ENCODE peak calls at places on chromosomes 2 and 18, in eight cellular contexts. T, I, E, C, B, N, Z and P are unnamed samples.

GRCh38 chr2:219508933-219509779 is 5.1 kb upstream of the ASIC4 start:
- DNase-seq in T (no peak), I (peak; percentile 39), E (no peak), C (no peak), B (no peak), N (no peak), Z (no peak), P (no peak)

GRCh38 chr2:199495147-199495546 is 37.4 kb upstream of the SATB2 start:
- DNase-seq in T (no peak), I (no peak), E (no peak), C (no peak), B (no peak), N (no peak), Z (no peak), P (no peak)

GRCh38 chr18:581106-581505 is 926 bp downstream of the CETN1 start:
- DNase-seq in T (no peak), I (no peak), E (no peak), C (no peak), B (no peak), N (no peak), Z (no peak), P (no peak)

GRCh38 chr2:139217641-139218040 is 437.5 kb upstream of the NXPH2 start:
- DNase-seq in T (no peak), I (no peak), E (no peak), C (no peak), B (no peak), N (no peak), Z (no peak), P (no peak)

GRCh38 chr18:44878335-44878734 is 197.6 kb downstream of the SETBP1 start:
- DNase-seq in T (no peak), I (no peak), E (no peak), C (no peak), B (no peak), N (no peak), Z (no peak), P (no peak)

GRCh38 chr2:233532971-233533370 is 33.6 kb downstream of the USP40 start:
- DNase-seq in T (no peak), I (no peak), E (no peak), C (no peak), B (no peak), N (no peak), Z (no peak), P (no peak)

GRCh38 chr2:134372141-134372540 is 118.3 kb downstream of the MGAT5 start:
- DNase-seq in T (no peak), I (peak; percentile 51), E (no peak), C (no peak), B (no peak), N (no peak), Z (peak; percentile 89), P (peak; percentile 60)

GRCh38 chr18:69978743-69979715 is 31.4 kb upstream of the CD226 start:
- DNase-seq in T (no peak), I (no peak), E (no peak), C (no peak), B (no peak), N (no peak), Z (no peak), P (no peak)

GRCh38 chr2:31384351-31384750 is 30.2 kb downstream of the XDH start:
- DNase-seq in T (no peak), I (peak; percentile 96), E (no peak), C (peak; percentile 89), B (no peak), N (no peak), Z (peak; percentile 98), P (peak; percentile 90)

GRCh38 chr2:6826081-6826913 is 39.4 kb downstream of the CMPK2 start:
- DNase-seq in T (no peak), I (peak; percentile 56), E (no peak), C (peak; percentile 72), B (peak; percentile 58), N (no peak), Z (peak; percentile 75), P (peak; percentile 85)

GRCh38 chr2:102025016-102025491 is 33.3 kb downstream of the IL1R2 start:
- DNase-seq in T (no peak), I (peak; percentile 78), E (no peak), C (no peak), B (peak; percentile 55), N (no peak), Z (peak; percentile 84), P (peak; percentile 82)

GRCh38 chr2:85698184-85698879 is 4.2 kb downstream of the GNLY start:
- DNase-seq in T (no peak), I (no peak), E (no peak), C (no peak), B (no peak), N (no peak), Z (no peak), P (no peak)

GRCh38 chr18:3016584-3017292 is 3.8 kb upstream of the LPIN2 start:
- DNase-seq in T (no peak), I (peak; percentile 39), E (no peak), C (no peak), B (no peak), N (no peak), Z (no peak), P (peak; percentile 21)

GRCh38 chr2:157509755-157510154 is 65.9 kb upstream of the CYTIP start:
- DNase-seq in T (no peak), I (no peak), E (no peak), C (no peak), B (no peak), N (no peak), Z (no peak), P (no peak)

GRCh38 chr2:15674637-15675455 is 83.2 kb downstream of the DDX1 start:
- DNase-seq in T (no peak), I (no peak), E (no peak), C (peak; percentile 51), B (no peak), N (no peak), Z (peak; percentile 22), P (peak; percentile 59)

GRCh38 chr2:150698016-150698661 is 210.7 kb upstream of the RND3 start:
- DNase-seq in T (no peak), I (peak; percentile 88), E (no peak), C (no peak), B (no peak), N (no peak), Z (peak; percentile 29), P (no peak)

GRCh38 chr18:23531912-23532311 is 28.6 kb downstream of the RMC1 start:
- DNase-seq in T (no peak), I (no peak), E (no peak), C (no peak), B (no peak), N (no peak), Z (no peak), P (no peak)

GRCh38 chr2:164802095-164802744 is 39.4 kb downstream of the COBLL1 start:
- DNase-seq in T (no peak), I (no peak), E (no peak), C (no peak), B (no peak), N (no peak), Z (no peak), P (no peak)
- H3K4me3 ChIP-seq in T (no peak overlapping the region), I (no peak overlapping the region), E (no peak overlapping the region), C (no peak overlapping the region), B (no peak overlapping the region), N (no peak overlapping the region), Z (no peak overlapping the region), P (no peak overlapping the region)

GRCh38 chr2:183089192-183089851 is 10.8 kb downstream of the DUSP19 start:
- DNase-seq in T (no peak), I (no peak), E (no peak), C (no peak), B (no peak), N (no peak), Z (no peak), P (no peak)

GRCh38 chr2:183088061-183088460 is 9.5 kb downstream of the DUSP19 start:
- DNase-seq in T (no peak), I (no peak), E (no peak), C (no peak), B (no peak), N (no peak), Z (no peak), P (no peak)

GRCh38 chr2:183091954-183092345 is 13.4 kb downstream of the DUSP19 start:
- DNase-seq in T (no peak), I (no peak), E (no peak), C (no peak), B (no peak), N (no peak), Z (no peak), P (no peak)

GRCh38 chr2:183091318-183091953 is 12.9 kb downstream of the DUSP19 start:
- DNase-seq in T (no peak), I (no peak), E (no peak), C (no peak), B (no peak), N (no peak), Z (no peak), P (no peak)

GRCh38 chr2:183093857-183094657 is 15.5 kb downstream of the DUSP19 start:
- DNase-seq in T (no peak), I (peak; percentile 68), E (no peak), C (no peak), B (peak; percentile 26), N (no peak), Z (peak; percentile 65), P (peak; percentile 76)
- TF ChIP-seq CTCF in T (no peak), I (no peak), E (no peak), C (peak; percentile 25), B (no peak), N (no peak), Z (no peak), P (no peak)

GRCh38 chr18:75071866-75072671 is 136.9 kb downstream of the PTGR3 start:
- DNase-seq in T (no peak), I (no peak), E (no peak), C (no peak), B (no peak), N (peak; percentile 56), Z (no peak), P (no peak)

GRCh38 chr18:75070235-75070624 is 138.7 kb downstream of the PTGR3 start:
- DNase-seq in T (no peak), I (no peak), E (no peak), C (no peak), B (no peak), N (no peak), Z (no peak), P (no peak)

GRCh38 chr18:75072672-75073371 is 136.1 kb downstream of the PTGR3 start:
- DNase-seq in T (no peak), I (no peak), E (no peak), C (no peak), B (no peak), N (no peak), Z (no peak), P (no peak)

GRCh38 chr18:75070625-75071483 is 138.1 kb downstream of the PTGR3 start:
- DNase-seq in T (no peak), I (peak; percentile 71), E (no peak), C (peak; percentile 61), B (peak; percentile 37), N (no peak), Z (peak; percentile 86), P (peak; percentile 79)

DNA sequence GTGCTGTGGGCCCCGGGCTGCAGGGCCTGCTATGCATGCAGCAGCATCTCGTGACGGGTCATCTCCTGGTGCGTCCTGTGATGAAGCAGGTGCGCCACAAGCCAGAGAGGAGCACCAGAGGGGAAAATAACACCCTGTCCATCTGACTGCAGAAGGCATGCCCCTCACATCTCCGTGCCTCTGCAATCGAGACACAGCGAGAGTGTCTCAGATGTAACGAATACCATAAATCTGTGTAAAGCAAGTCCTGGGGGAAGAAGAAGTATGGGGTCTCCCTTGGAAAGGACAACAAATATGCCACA is 137.5 kb downstream of the PTGR3 start:
- DNase-seq in T (no peak), I (no peak), E (no peak), C (no peak), B (no peak), N (peak; percentile 64), Z (no peak), P (no peak)
- H3K4me3 ChIP-seq in T (peak overlapping the region; percentile 8), I (no peak overlapping the region), E (no peak overlapping the region), C (no peak overlapping the region), B (no peak overlapping the region), N (peak overlapping the region; percentile 27), Z (no peak overlapping the region), P (no peak overlapping the region)

GRCh38 chr2:239979243-239980023 is 45.7 kb downstream of the NDUFA10 start:
- DNase-seq in T (no peak), I (peak; percentile 54), E (no peak), C (no peak), B (no peak), N (no peak), Z (peak; percentile 38), P (peak; percentile 83)
- TF ChIP-seq CTCF in T (no peak), I (peak; percentile 13), E (no peak), C (no peak), B (no peak), N (no peak), Z (peak; percentile 52), P (peak; percentile 85)